ENCODE peak calls at places on chromosomes 16 and 17, in six cellular contexts. T is SK-N-SH; K is prostate gland; W is fibroblast of lung; M is GM23248; X is CD4-positive, CD25-positive, alpha-beta regulatory T cell. S is an unnamed sample.
A peak's percentile ranks its signal among the peaks of the same experiment; 100 is the strongest.

GRCh38 chr16:27311897-27312303 is 1.9 kb upstream of the IL4R start:
- DNase-seq in T (no peak), K (no peak), W (no peak), M (no peak), X (no peak), S (no peak)

GRCh38 chr16:49742428-49743205 is 113.3 kb downstream of the ZNF423 start:
- DNase-seq in T (peak; percentile 81), K (no peak), W (no peak), M (no peak), X (no peak), S (no peak)

GRCh38 chr17:6526362-6527152 is 29.8 kb downstream of the PITPNM3 start:
- DNase-seq in T (no peak), K (no peak), W (peak; percentile 18), M (peak; percentile 37), X (no peak), S (no peak)

GRCh38 chr17:70523407-70523806 is 354.1 kb downstream of the KCNJ2 start:
- DNase-seq in T (no peak), K (no peak), W (no peak), M (no peak), X (no peak), S (no peak)

GRCh38 chr17:54426287-54426886 is 474.3 kb upstream of the TOM1L1 start:
- DNase-seq in T (peak; percentile 27), K (no peak), W (no peak), M (peak; percentile 1), X (no peak), S (peak; percentile 41)

GRCh38 chr17:31494259-31495048 is 103.0 kb downstream of the RAB11FIP4 start:
- DNase-seq in T (no peak), K (no peak), W (no peak), M (no peak), X (peak; percentile 83), S (no peak)

GRCh38 chr16:57628008-57628781 is at the start of gene ADGRG1:
- DNase-seq in T (peak; percentile 80), K (peak; percentile 70), W (peak; percentile 93), M (peak; percentile 98), X (no peak), S (peak; percentile 90)

GRCh38 chr16:86294535-86294934 is 215.8 kb upstream of the FOXF1 start:
- DNase-seq in T (no peak), K (no peak), W (peak; percentile 88), M (no peak), X (no peak), S (no peak)

GRCh38 chr16:70589998-70590471 is 56.3 kb upstream of the IL34 start:
- DNase-seq in T (peak; percentile 22), K (no peak), W (peak; percentile 43), M (peak; percentile 51), X (no peak), S (peak; percentile 77)

GRCh38 chr17:10744509-10745000 is 14.7 kb upstream of the TMEM220 start:
- DNase-seq in T (peak; percentile 39), K (no peak), W (no peak), M (no peak), X (peak; percentile 55), S (no peak)

GRCh38 chr16:72043058-72043457 is 11.2 kb upstream of the HP start:
- DNase-seq in T (no peak), K (no peak), W (no peak), M (no peak), X (no peak), S (no peak)

GRCh38 chr17:78804777-78805176 is 22.7 kb upstream of the CYTH1 start:
- DNase-seq in T (no peak), K (no peak), W (no peak), M (no peak), X (no peak), S (peak; percentile 50)

GRCh38 chr17:29929006-29929543 is 953 bp downstream of the SSH2 start:
- DNase-seq in T (peak; percentile 38), K (peak; percentile 10), W (peak; percentile 21), M (peak; percentile 72), X (peak; percentile 3), S (no peak)

GRCh38 chr16:1010815-1011214 is 29.2 kb downstream of the SOX8 start:
- DNase-seq in T (no peak), K (no peak), W (no peak), M (no peak), X (no peak), S (no peak)

GRCh38 chr17:70622382-70623260 is 453.3 kb downstream of the KCNJ2 start:
- DNase-seq in T (peak; percentile 37), K (no peak), W (peak; percentile 59), M (peak; percentile 38), X (no peak), S (peak; percentile 31)

GRCh38 chr16:73202176-73202729 is 154.3 kb upstream of the ZFHX3 start:
- DNase-seq in T (no peak), K (no peak), W (peak; percentile 98), M (peak; percentile 98), X (no peak), S (no peak)

GRCh38 chr17:14545156-14545906 is 244.4 kb downstream of the HS3ST3B1 start:
- DNase-seq in T (no peak), K (no peak), W (no peak), M (no peak), X (no peak), S (no peak)

GRCh38 chr17:74027539-74027938 is 175.9 kb upstream of the RPL38 start:
- DNase-seq in T (no peak), K (no peak), W (no peak), M (no peak), X (no peak), S (no peak)

GRCh38 chr17:66522591-66523272 is 220.3 kb downstream of the PRKCA start:
- DNase-seq in T (no peak), K (no peak), W (no peak), M (peak; percentile 76), X (no peak), S (no peak)
- H3K27ac ChIP-seq in T (no peak overlapping the region), K (peak overlapping the region; percentile 28), W (peak overlapping the region; percentile 63), M (peak overlapping the region; percentile 63), X (no peak overlapping the region), S (no peak overlapping the region)

DNA sequence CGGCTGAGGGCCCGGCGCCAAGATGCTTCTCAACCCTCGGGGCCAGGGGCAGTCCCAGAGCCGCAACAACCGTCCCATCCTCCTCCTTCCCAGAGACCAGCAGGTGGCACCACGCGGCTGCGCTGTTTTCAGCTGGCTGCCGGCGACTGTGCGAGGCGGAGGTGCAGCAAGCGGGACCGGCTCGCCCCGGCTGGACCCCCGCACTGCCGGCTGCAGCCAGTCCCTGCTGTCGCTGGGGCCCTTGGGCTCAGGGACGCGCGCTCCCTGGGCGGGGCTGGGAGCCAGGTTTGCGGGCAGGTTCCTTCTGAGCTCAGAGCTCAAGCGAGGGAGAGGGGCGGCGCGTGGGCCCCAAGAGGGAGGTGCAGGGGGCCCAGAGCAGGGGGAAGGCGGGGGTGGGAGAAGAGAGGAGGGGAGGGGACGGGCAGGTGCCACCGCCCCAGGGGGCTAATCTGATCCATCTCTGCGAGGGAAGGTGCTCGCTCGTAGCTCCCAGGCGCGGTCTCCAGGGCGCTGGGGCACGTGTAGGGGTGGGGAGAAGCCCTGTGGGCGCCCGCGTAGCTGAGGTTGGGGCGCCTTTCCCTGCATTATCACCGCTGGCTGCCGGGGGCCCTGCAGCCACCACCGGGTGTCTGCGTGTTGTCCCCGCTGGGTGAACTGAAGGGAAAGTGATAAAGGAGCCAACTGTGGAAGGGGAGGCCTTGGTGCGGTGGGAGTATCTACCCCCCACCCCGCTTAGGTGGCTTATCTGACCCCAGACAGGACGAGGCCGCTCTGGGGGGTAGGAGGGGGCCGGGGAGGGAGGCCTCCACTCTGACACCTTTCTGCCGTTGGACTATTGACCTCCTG is 24.2 kb downstream of the STAT5A start:
- DNase-seq in T (peak; percentile 93), K (peak; percentile 78), W (peak; percentile 83), M (peak; percentile 87), X (peak; percentile 72), S (peak; percentile 90)
- H3K4me3 ChIP-seq in T (no peak overlapping the region), K (peak overlapping the region; percentile 5), W (no peak overlapping the region), M (no peak overlapping the region), X (no peak overlapping the region), S (peak overlapping the region; percentile 29)

GRCh38 chr16:11497851-11498289 is 88.8 kb downstream of the LITAF start:
- DNase-seq in T (no peak), K (no peak), W (peak; percentile 39), M (peak; percentile 63), X (no peak), S (peak; percentile 25)
- H3K27ac ChIP-seq in T (peak overlapping the region; percentile 92), K (peak overlapping the region; percentile 79), W (peak overlapping the region; percentile 33), M (peak overlapping the region; percentile 80), X (no peak overlapping the region), S (peak overlapping the region; percentile 76)

DNA sequence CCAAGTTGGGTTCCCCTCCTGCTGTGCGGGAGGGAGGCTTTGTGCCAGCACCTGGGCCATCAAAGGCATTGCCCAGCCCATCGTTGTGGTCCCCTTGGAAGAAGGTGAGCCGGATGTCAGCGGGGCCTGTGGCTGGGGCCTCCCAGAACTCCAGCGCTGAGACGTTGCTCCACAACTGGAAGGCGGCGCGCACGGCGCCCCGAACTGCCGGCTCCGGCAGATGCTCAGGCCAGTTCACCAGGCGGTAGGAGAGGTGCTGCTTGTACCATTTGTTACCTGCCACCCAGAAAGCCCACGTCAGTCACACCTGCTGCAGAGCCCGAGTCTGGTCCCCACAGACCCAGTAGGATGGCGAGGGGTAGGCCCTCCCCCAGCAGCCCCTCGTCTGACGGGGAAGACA is 12.4 kb downstream of the C17orf50 start:
- DNase-seq in T (no peak), K (no peak), W (no peak), M (no peak), X (no peak), S (no peak)
- H3K4me3 ChIP-seq in T (no peak overlapping the region), K (no peak overlapping the region), W (no peak overlapping the region), M (no peak overlapping the region), X (no peak overlapping the region), S (no peak overlapping the region)

S was measured in testis.